ENCODE peak calls at places on chromosomes 13 and 19, in eight cellular contexts. B is GM12864; F is EL; L is H7; A is ovary; E is IMR-90; V is effector memory CD4-positive, alpha-beta T cell; D is fibroblast of the conjunctiva. Q is an unnamed sample.

GRCh38 chr13:60155978-60156377 is 7.8 kb downstream of the DIAPH3 start:
- DNase-seq in B (no peak), F (no peak), L (no peak), A (no peak), E (peak; percentile 8), V (no peak), D (no peak), Q (peak; percentile 31)

GRCh38 chr13:44434441-44435141 is 61.0 kb downstream of the SERP2 start:
- DNase-seq in B (no peak), F (no peak), L (no peak), A (peak; percentile 41), E (no peak), V (no peak), D (no peak), Q (no peak)

GRCh38 chr19:55546822-55547614 is 1.7 kb upstream of the SBK3 start:
- DNase-seq in B (no peak), F (peak; percentile 66), L (peak; percentile 65), A (peak; percentile 51), E (peak; percentile 84), V (no peak), D (peak; percentile 68), Q (peak; percentile 97)

GRCh38 chr19:12913011-12913561 is 6.0 kb downstream of the SYCE2 start:
- DNase-seq in B (no peak), F (peak; percentile 28), L (peak; percentile 86), A (peak; percentile 82), E (peak; percentile 42), V (no peak), D (peak; percentile 33), Q (peak; percentile 77)

GRCh38 chr13:111202149-111202548 is 87.0 kb downstream of the ARHGEF7 start:
- DNase-seq in B (no peak), F (no peak), L (no peak), A (no peak), E (no peak), V (no peak), D (no peak), Q (no peak)

GRCh38 chr19:51119089-51119488 is 5.6 kb upstream of the SIGLEC9 start:
- DNase-seq in B (no peak), F (no peak), L (no peak), A (no peak), E (no peak), V (no peak), D (no peak), Q (peak; percentile 30)

GRCh38 chr13:21638319-21639282 is 32.3 kb upstream of the FGF9 start:
- DNase-seq in B (no peak), F (peak; percentile 20), L (peak; percentile 40), A (no peak), E (peak; percentile 4), V (no peak), D (no peak), Q (no peak)

GRCh38 chr13:58876473-58876872 is 1244.9 kb downstream of the PCDH17 start:
- DNase-seq in B (no peak), F (no peak), L (no peak), A (no peak), E (no peak), V (no peak), D (no peak), Q (no peak)

GRCh38 chr19:3178973-3179738 is 587 bp downstream of the S1PR4 start:
- DNase-seq in B (no peak), F (no peak), L (no peak), A (no peak), E (no peak), V (no peak), D (no peak), Q (peak; percentile 53)

GRCh38 chr13:110524484-110525254 is 36.9 kb downstream of the RAB20 start:
- DNase-seq in B (no peak), F (no peak), L (no peak), A (no peak), E (no peak), V (no peak), D (no peak), Q (peak; percentile 55)

GRCh38 chr13:34372581-34372980 is 554.6 kb downstream of the RFC3 start:
- DNase-seq in B (no peak), F (peak; percentile 15), L (no peak), A (no peak), E (no peak), V (no peak), D (no peak), Q (no peak)

GRCh38 chr19:45922281-45922680 is 7.7 kb upstream of the NANOS2 start:
- DNase-seq in B (no peak), F (peak; percentile 20), L (peak; percentile 71), A (no peak), E (no peak), V (no peak), D (no peak), Q (peak; percentile 89)

GRCh38 chr13:27201661-27202060 is 30.1 kb upstream of the USP12 start:
- DNase-seq in B (no peak), F (no peak), L (no peak), A (no peak), E (peak; percentile 16), V (no peak), D (no peak), Q (peak; percentile 29)